ENCODE peak calls at places on chromosomes 1 and 21, in eight cellular contexts. One of them, this sample, is unnamed.
A peak's percentile ranks its signal among the peaks of the same experiment; 100 is the strongest.

GRCh38 chr1:38018864-38019343 is 6.4 kb downstream of the UTP11 start:
- DNase-seq in GM23338: peak; percentile 45
- DNase-seq in A549: no peak
- DNase-seq in GM12878: no peak
- DNase-seq in K562: no peak
- DNase-seq in HCT116: no peak
- DNase-seq in Panc1: no peak
- DNase-seq in HepG2: peak; percentile 45
- DNase-seq in this sample: peak; percentile 30

GRCh38 chr1:230102046-230102445 is 35.0 kb downstream of the GALNT2 start:
- DNase-seq in GM23338: peak; percentile 43
- DNase-seq in A549: no peak
- DNase-seq in GM12878: no peak
- DNase-seq in K562: no peak
- DNase-seq in HCT116: no peak
- DNase-seq in Panc1: no peak
- DNase-seq in HepG2: no peak
- DNase-seq in this sample: no peak

GRCh38 chr21:29423051-29423450 is 124.3 kb downstream of the BACH1 start:
- DNase-seq in GM23338: no peak
- DNase-seq in A549: no peak
- DNase-seq in GM12878: no peak
- DNase-seq in K562: no peak
- DNase-seq in HCT116: no peak
- DNase-seq in Panc1: no peak
- DNase-seq in HepG2: no peak
- DNase-seq in this sample: peak; percentile 16

GRCh38 chr1:152110365-152110859 is 4.8 kb downstream of the TCHH start:
- DNase-seq in GM23338: peak; percentile 64
- DNase-seq in A549: peak; percentile 67
- DNase-seq in GM12878: no peak
- DNase-seq in K562: no peak
- DNase-seq in HCT116: no peak
- DNase-seq in Panc1: no peak
- DNase-seq in HepG2: no peak
- DNase-seq in this sample: peak; percentile 47

GRCh38 chr1:107575226-107575625 is 389.8 kb downstream of the VAV3 start:
- DNase-seq in GM23338: no peak
- DNase-seq in A549: no peak
- DNase-seq in GM12878: no peak
- DNase-seq in K562: no peak
- DNase-seq in HCT116: no peak
- DNase-seq in Panc1: no peak
- DNase-seq in HepG2: no peak
- DNase-seq in this sample: no peak

GRCh38 chr1:7042322-7043231 is 257.3 kb downstream of the CAMTA1 start:
- DNase-seq in GM23338: peak; percentile 80
- DNase-seq in A549: peak; percentile 48
- DNase-seq in GM12878: no peak
- DNase-seq in K562: peak; percentile 57
- DNase-seq in HCT116: peak; percentile 10
- DNase-seq in Panc1: peak; percentile 15
- DNase-seq in HepG2: peak; percentile 12
- DNase-seq in this sample: no peak

GRCh38 chr1:81420760-81421159 is 380.0 kb upstream of the ADGRL2 start:
- DNase-seq in GM23338: no peak
- DNase-seq in A549: no peak
- DNase-seq in GM12878: no peak
- DNase-seq in K562: no peak
- DNase-seq in HCT116: no peak
- DNase-seq in Panc1: no peak
- DNase-seq in HepG2: no peak
- DNase-seq in this sample: no peak

GRCh38 chr1:62333431-62333830 is 14.2 kb upstream of the KANK4 start:
- DNase-seq in GM23338: no peak
- DNase-seq in A549: no peak
- DNase-seq in GM12878: no peak
- DNase-seq in K562: no peak
- DNase-seq in HCT116: peak; percentile 15
- DNase-seq in Panc1: no peak
- DNase-seq in HepG2: no peak
- DNase-seq in this sample: no peak

GRCh38 chr1:23010734-23011449 is 4.8 kb downstream of the TEX46 start:
- DNase-seq in GM23338: no peak
- DNase-seq in A549: peak; percentile 70
- DNase-seq in GM12878: no peak
- DNase-seq in K562: no peak
- DNase-seq in HCT116: peak; percentile 49
- DNase-seq in Panc1: no peak
- DNase-seq in HepG2: no peak
- DNase-seq in this sample: peak; percentile 50

GRCh38 chr1:44620072-44620471 is 54.2 kb downstream of the TMEM53 start:
- DNase-seq in GM23338: no peak
- DNase-seq in A549: no peak
- DNase-seq in GM12878: no peak
- DNase-seq in K562: no peak
- DNase-seq in HCT116: no peak
- DNase-seq in Panc1: no peak
- DNase-seq in HepG2: no peak
- DNase-seq in this sample: no peak

GRCh38 chr1:106768501-106768900 is 288.0 kb upstream of the PRMT6 start:
- DNase-seq in GM23338: no peak
- DNase-seq in A549: no peak
- DNase-seq in GM12878: no peak
- DNase-seq in K562: no peak
- DNase-seq in HCT116: no peak
- DNase-seq in Panc1: no peak
- DNase-seq in HepG2: no peak
- DNase-seq in this sample: no peak

GRCh38 chr21:44083631-44084291 is 23.4 kb upstream of the PWP2 start:
- DNase-seq in GM23338: no peak
- DNase-seq in A549: no peak
- DNase-seq in GM12878: no peak
- DNase-seq in K562: no peak
- DNase-seq in HCT116: no peak
- DNase-seq in Panc1: no peak
- DNase-seq in HepG2: no peak
- DNase-seq in this sample: no peak

GRCh38 chr21:25428537-25428936 is 178.7 kb downstream of the MRPL39 start:
- DNase-seq in GM23338: no peak
- DNase-seq in A549: no peak
- DNase-seq in GM12878: no peak
- DNase-seq in K562: no peak
- DNase-seq in HCT116: no peak
- DNase-seq in Panc1: no peak
- DNase-seq in HepG2: no peak
- DNase-seq in this sample: no peak

GRCh38 chr1:235999259-235999925 is 65.5 kb downstream of the NID1 start:
- DNase-seq in GM23338: no peak
- DNase-seq in A549: peak; percentile 81
- DNase-seq in GM12878: peak; percentile 96
- DNase-seq in K562: peak; percentile 19
- DNase-seq in HCT116: peak; percentile 31
- DNase-seq in Panc1: peak; percentile 43
- DNase-seq in HepG2: no peak
- DNase-seq in this sample: no peak
- TF ChIP-seq REST in GM23338: no peak
- TF ChIP-seq REST in A549: no peak
- TF ChIP-seq REST in GM12878: no peak
- TF ChIP-seq REST in K562: no peak
- TF ChIP-seq REST in HCT116: no peak
- TF ChIP-seq REST in Panc1: no peak
- TF ChIP-seq REST in HepG2: no peak
- TF ChIP-seq REST in this sample: no peak

GRCh38 chr1:156433602-156434001 is 64.6 kb downstream of the RHBG start:
- DNase-seq in GM23338: peak; percentile 69
- DNase-seq in A549: no peak
- DNase-seq in GM12878: no peak
- DNase-seq in K562: no peak
- DNase-seq in HCT116: no peak
- DNase-seq in Panc1: no peak
- DNase-seq in HepG2: no peak
- DNase-seq in this sample: no peak
- TF ChIP-seq REST in GM23338: no peak
- TF ChIP-seq REST in A549: no peak
- TF ChIP-seq REST in GM12878: no peak
- TF ChIP-seq REST in K562: no peak
- TF ChIP-seq REST in HCT116: no peak
- TF ChIP-seq REST in Panc1: no peak
- TF ChIP-seq REST in HepG2: no peak
- TF ChIP-seq REST in this sample: no peak

DNA sequence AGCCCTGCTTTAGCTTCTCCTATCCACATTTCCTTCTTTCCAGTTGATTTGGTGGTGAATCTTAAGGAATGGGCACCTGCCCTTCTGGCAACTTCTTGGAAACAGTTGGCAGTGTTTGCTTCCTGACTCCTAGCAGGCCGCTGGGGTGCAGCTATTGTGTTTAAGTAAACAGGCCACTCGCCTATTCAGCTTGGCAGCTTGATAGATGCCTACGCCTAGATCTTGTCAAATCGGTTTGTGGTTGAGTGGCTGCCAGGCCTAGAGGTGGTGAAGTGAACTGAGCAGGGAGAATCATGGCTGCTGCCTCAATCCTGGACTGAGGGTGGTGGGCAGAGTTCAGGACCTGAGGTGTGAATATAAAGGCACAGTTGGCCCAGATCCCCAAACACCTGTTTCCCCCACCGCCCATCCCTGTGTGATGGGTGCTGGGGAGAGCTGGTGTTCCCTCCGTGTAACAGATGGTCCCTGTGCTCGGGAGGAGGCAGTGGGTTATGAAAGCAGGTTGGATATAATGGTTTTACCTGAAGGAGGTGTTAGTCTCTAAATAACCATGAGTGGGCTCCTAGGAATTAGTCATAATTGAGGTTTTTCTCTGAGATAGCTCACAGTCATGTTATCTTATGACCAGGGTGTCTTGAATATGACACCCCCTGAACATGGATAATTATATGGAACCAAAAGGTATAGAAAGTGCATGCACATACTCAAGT is 940 bp upstream of the PLA2G2C start:
- DNase-seq in GM23338: peak; percentile 9
- DNase-seq in A549: no peak
- DNase-seq in GM12878: no peak
- DNase-seq in K562: no peak
- DNase-seq in HCT116: no peak
- DNase-seq in Panc1: no peak
- DNase-seq in HepG2: no peak
- DNase-seq in this sample: no peak
- TF ChIP-seq REST in GM23338: no peak
- TF ChIP-seq REST in A549: no peak
- TF ChIP-seq REST in GM12878: no peak
- TF ChIP-seq REST in K562: no peak
- TF ChIP-seq REST in HCT116: no peak
- TF ChIP-seq REST in Panc1: no peak
- TF ChIP-seq REST in HepG2: no peak
- TF ChIP-seq REST in this sample: no peak

GRCh38 chr1:227318003-227318851 is at the start of gene CDC42BPA:
- DNase-seq in GM23338: peak; percentile 80
- DNase-seq in A549: peak; percentile 90
- DNase-seq in GM12878: no peak
- DNase-seq in K562: peak; percentile 95
- DNase-seq in HCT116: peak; percentile 57
- DNase-seq in Panc1: no peak
- DNase-seq in HepG2: peak; percentile 46
- DNase-seq in this sample: peak; percentile 17
- TF ChIP-seq REST in GM23338: no peak
- TF ChIP-seq REST in A549: no peak
- TF ChIP-seq REST in GM12878: no peak
- TF ChIP-seq REST in K562: peak; percentile 61
- TF ChIP-seq REST in HCT116: no peak
- TF ChIP-seq REST in Panc1: no peak
- TF ChIP-seq REST in HepG2: no peak
- TF ChIP-seq REST in this sample: no peak

DNA sequence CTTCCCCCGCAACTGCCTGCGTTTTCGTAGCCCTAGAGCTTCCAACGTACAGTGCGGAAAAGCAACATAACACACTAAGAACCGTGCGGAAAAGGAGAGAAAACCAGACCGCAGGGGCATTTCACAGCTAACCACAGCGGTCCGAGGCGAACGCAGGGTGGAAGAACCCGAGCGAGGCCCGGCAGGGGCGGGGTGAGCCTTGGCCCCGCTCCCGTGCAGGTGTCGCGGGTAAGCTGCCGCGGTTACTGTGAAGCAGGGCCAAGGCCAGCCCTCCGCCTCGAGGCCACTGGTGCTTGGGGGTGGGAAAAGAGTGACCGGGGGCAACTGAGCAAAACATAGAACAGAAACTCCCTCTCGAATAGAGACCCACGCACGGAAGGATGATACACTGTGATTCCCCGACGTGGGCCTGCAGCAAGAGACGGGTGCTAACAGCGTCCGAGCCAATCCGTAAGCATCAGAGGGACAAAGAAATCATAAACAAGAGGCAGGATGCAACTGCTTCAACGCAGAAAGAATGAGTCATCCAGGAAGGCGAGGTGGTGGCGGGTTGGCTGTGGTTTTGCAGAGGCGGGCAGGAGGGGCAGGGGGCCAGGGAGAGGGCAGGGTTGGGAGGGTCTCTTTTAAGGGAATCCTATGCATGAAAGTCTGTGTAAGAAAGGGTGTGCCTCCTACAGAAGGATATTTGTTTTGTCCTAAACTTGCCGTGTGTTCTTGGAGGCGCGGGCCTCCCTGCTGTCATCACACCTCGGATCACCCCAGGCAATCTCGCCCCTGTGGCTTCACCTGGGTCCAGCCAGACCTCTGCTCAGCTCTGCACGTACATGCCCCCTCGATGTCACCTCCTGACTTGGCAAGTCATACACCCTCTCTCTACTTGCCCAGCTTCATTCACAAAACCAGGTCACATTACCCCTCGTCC is 7.3 kb downstream of the GNG4 start:
- DNase-seq in GM23338: peak; percentile 59
- DNase-seq in A549: no peak
- DNase-seq in GM12878: no peak
- DNase-seq in K562: peak; percentile 51
- DNase-seq in HCT116: peak; percentile 58
- DNase-seq in Panc1: no peak
- DNase-seq in HepG2: no peak
- DNase-seq in this sample: peak; percentile 54
- TF ChIP-seq REST in GM23338: no peak
- TF ChIP-seq REST in A549: no peak
- TF ChIP-seq REST in GM12878: no peak
- TF ChIP-seq REST in K562: no peak
- TF ChIP-seq REST in HCT116: no peak
- TF ChIP-seq REST in Panc1: no peak
- TF ChIP-seq REST in HepG2: no peak
- TF ChIP-seq REST in this sample: no peak